ENCODE peak calls at places on chromosomes 2 and 18, in ten cellular contexts. Z is WERI-Rb-1; B is hypothalamus; L is T-helper 1 cell; X is DMS53; V is activated naive CD4-positive, alpha-beta T cell treated with anti-CD3 and anti-CD28 coated beads for 36 hours; C is EL; D is anterior cingulate cortex; O is astrocyte of the cerebellum; Q is cardiac fibroblast. U is an unnamed sample.
A peak's percentile ranks its signal among the peaks of the same experiment; 100 is the strongest.

GRCh38 chr2:53600835-53601234 is 166.8 kb upstream of the CHAC2 start:
- DNase-seq in Z (no peak), B (no peak), L (no peak), X (peak; percentile 90), V (no peak), C (peak; percentile 45), D (no peak), O (peak; percentile 96), Q (no peak), U (no peak)

GRCh38 chr2:32746554-32747133 is 118.8 kb downstream of the TTC27 start:
- DNase-seq in Z (no peak), B (no peak), L (no peak), X (no peak), V (no peak), C (no peak), D (no peak), O (no peak), Q (no peak), U (no peak)

GRCh38 chr2:17936599-17936998 is 58.1 kb downstream of the KCNS3 start:
- DNase-seq in Z (no peak), B (no peak), L (no peak), X (no peak), V (no peak), C (no peak), D (no peak), O (no peak), Q (no peak), U (no peak)

GRCh38 chr2:174761837-174762236 is 2.4 kb downstream of the CHRNA1 start:
- DNase-seq in Z (peak; percentile 48), B (no peak), L (no peak), X (no peak), V (no peak), C (peak; percentile 51), D (no peak), O (no peak), Q (no peak), U (no peak)

GRCh38 chr2:168884990-168885389 is 5.2 kb downstream of the SPC25 start:
- DNase-seq in Z (no peak), B (no peak), L (no peak), X (no peak), V (no peak), C (peak; percentile 41), D (no peak), O (no peak), Q (peak; percentile 39), U (no peak)

GRCh38 chr18:9916067-9916684 is 2.4 kb downstream of the VAPA start:
- DNase-seq in Z (no peak), B (no peak), L (no peak), X (peak; percentile 47), V (no peak), C (peak; percentile 19), D (no peak), O (no peak), Q (peak; percentile 56), U (no peak)

GRCh38 chr2:76050196-76050595 is 339.5 kb upstream of the GCFC2 start:
- DNase-seq in Z (no peak), B (no peak), L (no peak), X (peak; percentile 62), V (no peak), C (no peak), D (no peak), O (no peak), Q (no peak), U (no peak)

GRCh38 chr2:240567872-240568677 is at the start of gene RNPEPL1:
- DNase-seq in Z (peak; percentile 34), B (no peak), L (peak; percentile 42), X (peak; percentile 77), V (peak; percentile 53), C (peak; percentile 33), D (no peak), O (no peak), Q (peak; percentile 34), U (peak; percentile 65)

GRCh38 chr2:27965841-27966240 is 75.3 kb downstream of the BABAM2 start:
- DNase-seq in Z (no peak), B (no peak), L (no peak), X (no peak), V (no peak), C (no peak), D (no peak), O (no peak), Q (no peak), U (peak; percentile 79)

GRCh38 chr18:12883003-12883683 is 894 bp downstream of the PTPN2 start:
- DNase-seq in Z (no peak), B (no peak), L (no peak), X (peak; percentile 84), V (no peak), C (no peak), D (no peak), O (no peak), Q (no peak), U (peak; percentile 17)

GRCh38 chr2:98175811-98176210 is 88.8 kb downstream of the VWA3B start:
- DNase-seq in Z (peak; percentile 62), B (no peak), L (no peak), X (peak; percentile 77), V (peak; percentile 56), C (no peak), D (no peak), O (no peak), Q (no peak), U (no peak)

GRCh38 chr2:11073791-11074190 is 81.5 kb upstream of the SLC66A3 start:
- DNase-seq in Z (no peak), B (no peak), L (no peak), X (peak; percentile 40), V (no peak), C (peak; percentile 39), D (no peak), O (no peak), Q (peak; percentile 34), U (no peak)

GRCh38 chr18:71036783-71037182 is 747.9 kb downstream of the SOCS6 start:
- DNase-seq in Z (no peak), B (no peak), L (no peak), X (no peak), V (no peak), C (no peak), D (no peak), O (no peak), Q (peak; percentile 95), U (no peak)

GRCh38 chr2:23939054-23939436 is 1.2 kb upstream of the UBXN2A start:
- DNase-seq in Z (no peak), B (no peak), L (no peak), X (no peak), V (no peak), C (no peak), D (no peak), O (no peak), Q (peak; percentile 28), U (no peak)

GRCh38 chr2:109601693-109602250 is 12.0 kb downstream of the SEPTIN10 start:
- DNase-seq in Z (no peak), B (no peak), L (no peak), X (no peak), V (no peak), C (no peak), D (no peak), O (no peak), Q (peak; percentile 36), U (no peak)

GRCh38 chr18:51668101-51668500 is 470.6 kb upstream of the MEX3C start:
- DNase-seq in Z (peak; percentile 85), B (no peak), L (no peak), X (peak; percentile 89), V (peak; percentile 75), C (no peak), D (peak; percentile 64), O (peak; percentile 39), Q (peak; percentile 53), U (no peak)

GRCh38 chr2:5394223-5394622 is 298.0 kb upstream of the SOX11 start:
- DNase-seq in Z (no peak), B (no peak), L (no peak), X (no peak), V (no peak), C (no peak), D (no peak), O (no peak), Q (no peak), U (no peak)

GRCh38 chr2:71224457-71224856 is 2.4 kb downstream of the PAIP2B start:
- DNase-seq in Z (no peak), B (no peak), L (no peak), X (peak; percentile 79), V (no peak), C (no peak), D (no peak), O (no peak), Q (no peak), U (no peak)

GRCh38 chr18:60010513-60010912 is 110.7 kb downstream of the PMAIP1 start:
- DNase-seq in Z (no peak), B (no peak), L (no peak), X (no peak), V (no peak), C (no peak), D (no peak), O (no peak), Q (no peak), U (no peak)

GRCh38 chr2:10538224-10538894 is 90.2 kb upstream of the ODC1 start:
- DNase-seq in Z (no peak), B (no peak), L (no peak), X (no peak), V (no peak), C (peak; percentile 78), D (no peak), O (peak; percentile 12), Q (peak; percentile 79), U (no peak)

GRCh38 chr2:220034356-220035121 is 407.1 kb downstream of the SLC4A3 start:
- DNase-seq in Z (no peak), B (no peak), L (no peak), X (no peak), V (no peak), C (peak; percentile 83), D (no peak), O (no peak), Q (peak; percentile 47), U (no peak)

GRCh38 chr18:58998421-58999203 is 133.9 kb downstream of the ZNF532 start:
- DNase-seq in Z (no peak), B (no peak), L (no peak), X (no peak), V (no peak), C (peak; percentile 77), D (no peak), O (peak; percentile 89), Q (peak; percentile 91), U (no peak)